ENCODE peak calls at places on chromosomes 4 and X, in five cellular contexts. One of them, this sample, is unnamed.

GRCh38 chr4:156773648-156774357 is 197.8 kb downstream of the PDGFC start:
- DNase-seq in endothelial cell of umbilical vein: no peak
- DNase-seq in IMR-90: peak; percentile 56
- DNase-seq in neuronal stem cell: no peak
- DNase-seq in stomach: no peak
- DNase-seq in this sample: no peak

GRCh38 chr4:52157641-52158316 is 106.7 kb downstream of the SPATA18 start:
- DNase-seq in endothelial cell of umbilical vein: no peak
- DNase-seq in stomach: no peak
- DNase-seq in IMR-90: no peak
- DNase-seq in neuronal stem cell: no peak
- DNase-seq in this sample: no peak

GRCh38 chr4:111778543-111778942 is 366.7 kb upstream of the FAM241A start:
- DNase-seq in endothelial cell of umbilical vein: no peak
- DNase-seq in neuronal stem cell: no peak
- DNase-seq in IMR-90: no peak
- DNase-seq in stomach: no peak
- DNase-seq in this sample: no peak

GRCh38 chr4:110631582-110632505 is 9.0 kb upstream of the PITX2 start:
- DNase-seq in neuronal stem cell: peak; percentile 91
- DNase-seq in IMR-90: peak; percentile 84
- DNase-seq in endothelial cell of umbilical vein: peak; percentile 76
- DNase-seq in stomach: peak; percentile 74
- DNase-seq in this sample: no peak

GRCh38 chrX:76127341-76127740 is 45.5 kb upstream of the PBDC1 start:
- DNase-seq in neuronal stem cell: no peak
- DNase-seq in endothelial cell of umbilical vein: no peak
- DNase-seq in stomach: no peak
- DNase-seq in IMR-90: no peak
- DNase-seq in this sample: no peak

GRCh38 chr4:156865391-156865790 is 106.2 kb downstream of the PDGFC start:
- DNase-seq in stomach: no peak
- DNase-seq in endothelial cell of umbilical vein: no peak
- DNase-seq in IMR-90: peak; percentile 4
- DNase-seq in neuronal stem cell: no peak
- DNase-seq in this sample: no peak

GRCh38 chr4:10008208-10009005 is 12.9 kb downstream of the SLC2A9 start:
- DNase-seq in IMR-90: peak; percentile 45
- DNase-seq in neuronal stem cell: no peak
- DNase-seq in stomach: no peak
- DNase-seq in endothelial cell of umbilical vein: peak; percentile 54
- DNase-seq in this sample: no peak

GRCh38 chr4:42609051-42609450 is 47.9 kb downstream of the ATP8A1 start:
- DNase-seq in IMR-90: no peak
- DNase-seq in stomach: no peak
- DNase-seq in neuronal stem cell: no peak
- DNase-seq in endothelial cell of umbilical vein: no peak
- DNase-seq in this sample: no peak

GRCh38 chrX:80578518-80579105 is 158.4 kb downstream of the TENT5D start:
- DNase-seq in neuronal stem cell: no peak
- DNase-seq in stomach: no peak
- DNase-seq in IMR-90: peak; percentile 6
- DNase-seq in endothelial cell of umbilical vein: peak; percentile 1
- DNase-seq in this sample: no peak

GRCh38 chrX:75038925-75039324 is 113.7 kb upstream of the NEXMIF start:
- DNase-seq in IMR-90: peak; percentile 32
- DNase-seq in endothelial cell of umbilical vein: peak; percentile 23
- DNase-seq in neuronal stem cell: no peak
- DNase-seq in stomach: no peak
- DNase-seq in this sample: no peak

GRCh38 chr4:102437111-102437510 is 64.0 kb upstream of the NFKB1 start:
- DNase-seq in IMR-90: no peak
- DNase-seq in endothelial cell of umbilical vein: no peak
- DNase-seq in neuronal stem cell: no peak
- DNase-seq in stomach: no peak
- DNase-seq in this sample: no peak
- H3K27ac ChIP-seq in IMR-90: no peak overlapping the region
- H3K27ac ChIP-seq in endothelial cell of umbilical vein: no peak overlapping the region
- H3K27ac ChIP-seq in neuronal stem cell: no peak overlapping the region
- H3K27ac ChIP-seq in stomach: no peak overlapping the region
- H3K27ac ChIP-seq in this sample: no peak overlapping the region

GRCh38 chr4:158812543-158812942 is 43.7 kb downstream of the FNIP2 start:
- DNase-seq in IMR-90: no peak
- DNase-seq in endothelial cell of umbilical vein: no peak
- DNase-seq in stomach: no peak
- DNase-seq in neuronal stem cell: no peak
- DNase-seq in this sample: no peak
- H3K4me1 ChIP-seq in IMR-90: peaks cover 8% of the 10 kb centered on the region
- H3K4me1 ChIP-seq in endothelial cell of umbilical vein: peaks cover 23% of the 10 kb centered on the region
- H3K4me1 ChIP-seq in stomach: peaks cover 50% of the 10 kb centered on the region
- H3K4me1 ChIP-seq in neuronal stem cell: peaks cover 2% of the 10 kb centered on the region
- H3K4me1 ChIP-seq in this sample: peaks cover 39% of the 10 kb centered on the region

GRCh38 chr4:6272863-6273660 is 3.4 kb downstream of the WFS1 start:
- DNase-seq in stomach: no peak
- DNase-seq in IMR-90: peak; percentile 88
- DNase-seq in neuronal stem cell: no peak
- DNase-seq in endothelial cell of umbilical vein: peak; percentile 75
- DNase-seq in this sample: no peak

GRCh38 chr4:6271206-6271605 is 1.6 kb downstream of the WFS1 start:
- DNase-seq in neuronal stem cell: no peak
- DNase-seq in IMR-90: no peak
- DNase-seq in endothelial cell of umbilical vein: no peak
- DNase-seq in stomach: no peak
- DNase-seq in this sample: no peak

GRCh38 chr4:6270691-6271121 is 1.1 kb downstream of the WFS1 start:
- DNase-seq in IMR-90: peak; percentile 7
- DNase-seq in stomach: no peak
- DNase-seq in endothelial cell of umbilical vein: peak; percentile 14
- DNase-seq in neuronal stem cell: no peak
- DNase-seq in this sample: no peak

GRCh38 chr4:6273661-6273990 is 4.0 kb downstream of the WFS1 start:
- DNase-seq in stomach: no peak
- DNase-seq in IMR-90: no peak
- DNase-seq in neuronal stem cell: no peak
- DNase-seq in endothelial cell of umbilical vein: no peak
- DNase-seq in this sample: no peak

GRCh38 chr4:6271701-6272465 is 2.2 kb downstream of the WFS1 start:
- DNase-seq in IMR-90: no peak
- DNase-seq in stomach: peak; percentile 83
- DNase-seq in neuronal stem cell: no peak
- DNase-seq in endothelial cell of umbilical vein: no peak
- DNase-seq in this sample: no peak
- H3K27ac ChIP-seq in IMR-90: no peak overlapping the region
- H3K27ac ChIP-seq in stomach: peak overlapping the region; percentile 87
- H3K27ac ChIP-seq in neuronal stem cell: no peak overlapping the region
- H3K27ac ChIP-seq in endothelial cell of umbilical vein: no peak overlapping the region
- H3K27ac ChIP-seq in this sample: peak overlapping the region; percentile 75

GRCh38 chr4:70737006-70737405 is 15.2 kb downstream of the RUFY3 start:
- DNase-seq in endothelial cell of umbilical vein: no peak
- DNase-seq in IMR-90: no peak
- DNase-seq in stomach: no peak
- DNase-seq in neuronal stem cell: no peak
- DNase-seq in this sample: no peak
- H3K4me1 ChIP-seq in endothelial cell of umbilical vein: peaks cover 17% of the 10 kb centered on the region
- H3K4me1 ChIP-seq in IMR-90: peaks cover 6% of the 10 kb centered on the region
- H3K4me1 ChIP-seq in stomach: peaks cover 8% of the 10 kb centered on the region
- H3K4me1 ChIP-seq in neuronal stem cell: peaks cover 2% of the 10 kb centered on the region
- H3K4me1 ChIP-seq in this sample: peaks cover 60% of the 10 kb centered on the region

GRCh38 chrX:70478521-70478920 is 33.9 kb downstream of the DLG3 start:
- DNase-seq in IMR-90: no peak
- DNase-seq in endothelial cell of umbilical vein: no peak
- DNase-seq in neuronal stem cell: no peak
- DNase-seq in stomach: no peak
- DNase-seq in this sample: no peak
- H3K27ac ChIP-seq in IMR-90: peak overlapping the region; percentile 54
- H3K27ac ChIP-seq in endothelial cell of umbilical vein: no peak overlapping the region
- H3K27ac ChIP-seq in neuronal stem cell: peak overlapping the region; percentile 17
- H3K27ac ChIP-seq in stomach: peak overlapping the region; percentile 85
- H3K27ac ChIP-seq in this sample: peak overlapping the region; percentile 50

GRCh38 chrX:119690921-119691716 is 1.8 kb downstream of the SEPTIN6 start:
- DNase-seq in IMR-90: peak; percentile 51
- DNase-seq in endothelial cell of umbilical vein: no peak
- DNase-seq in neuronal stem cell: no peak
- DNase-seq in stomach: no peak
- DNase-seq in this sample: no peak
- H3K4me1 ChIP-seq in IMR-90: peaks cover 4% of the 10 kb centered on the region
- H3K4me1 ChIP-seq in endothelial cell of umbilical vein: peaks cover 16% of the 10 kb centered on the region
- H3K4me1 ChIP-seq in neuronal stem cell: peaks cover 5% of the 10 kb centered on the region
- H3K4me1 ChIP-seq in stomach: no peaks in the 10 kb centered on the region
- H3K4me1 ChIP-seq in this sample: peaks cover 15% of the 10 kb centered on the region

GRCh38 chr4:6177587-6178197 is 22.7 kb downstream of the JAKMIP1 start:
- DNase-seq in IMR-90: no peak
- DNase-seq in neuronal stem cell: no peak
- DNase-seq in stomach: peak; percentile 50
- DNase-seq in endothelial cell of umbilical vein: no peak
- DNase-seq in this sample: no peak
- H3K27ac ChIP-seq in IMR-90: no peak overlapping the region
- H3K27ac ChIP-seq in neuronal stem cell: no peak overlapping the region
- H3K27ac ChIP-seq in stomach: no peak overlapping the region
- H3K27ac ChIP-seq in endothelial cell of umbilical vein: no peak overlapping the region
- H3K27ac ChIP-seq in this sample: no peak overlapping the region